ENCODE peak calls at places on chromosomes 13 and 19, in seven cellular contexts. E, W, U, O, F, H and S are unnamed samples.

GRCh38 chr19:7642295-7643046 is 5.6 kb downstream of the STXBP2 start:
- DNase-seq in E (no peak), W (no peak), U (no peak), O (no peak), F (no peak), H (no peak), S (no peak)

GRCh38 chr19:17073869-17074627 is 1.2 kb downstream of the HAUS8 start:
- DNase-seq in E (no peak), W (no peak), U (peak; percentile 53), O (no peak), F (no peak), H (no peak), S (no peak)

GRCh38 chr13:34772206-34772605 is 169.9 kb upstream of the NBEA start:
- DNase-seq in E (no peak), W (no peak), U (no peak), O (no peak), F (no peak), H (no peak), S (no peak)

GRCh38 chr19:20664917-20665781 is 3.8 kb upstream of the ZNF626 start:
- DNase-seq in E (peak; percentile 12), W (no peak), U (no peak), O (peak; percentile 89), F (no peak), H (peak; percentile 32), S (no peak)

GRCh38 chr19:32674153-32674958 is 624 bp downstream of the ANKRD27 start:
- DNase-seq in E (no peak), W (no peak), U (peak; percentile 36), O (no peak), F (no peak), H (peak; percentile 2), S (no peak)

GRCh38 chr19:22545751-22546150 is 88.4 kb upstream of the ZNF492 start:
- DNase-seq in E (no peak), W (peak; percentile 2), U (no peak), O (no peak), F (peak; percentile 68), H (peak; percentile 3), S (no peak)

GRCh38 chr19:7771072-7771471 is 8.0 kb downstream of the CLEC4M start:
- DNase-seq in E (no peak), W (no peak), U (no peak), O (no peak), F (no peak), H (no peak), S (no peak)

GRCh38 chr19:11598746-11599145 is 1.5 kb downstream of the ZNF627 start:
- DNase-seq in E (no peak), W (no peak), U (no peak), O (no peak), F (no peak), H (no peak), S (no peak)

GRCh38 chr13:41139296-41139966 is 6.8 kb upstream of the KBTBD6 start:
- DNase-seq in E (no peak), W (no peak), U (no peak), O (peak; percentile 49), F (no peak), H (no peak), S (no peak)

GRCh38 chr19:6730153-6730804 is 7.1 kb downstream of the GPR108 start:
- DNase-seq in E (peak; percentile 40), W (no peak), U (no peak), O (no peak), F (no peak), H (no peak), S (no peak)

GRCh38 chr13:103926118-103926517 is 859.9 kb upstream of the SLC10A2 start:
- DNase-seq in E (no peak), W (no peak), U (no peak), O (no peak), F (no peak), H (no peak), S (no peak)

GRCh38 chr13:83881031-83881727 is 1.1 kb downstream of the SLITRK1 start:
- DNase-seq in E (no peak), W (no peak), U (no peak), O (no peak), F (no peak), H (no peak), S (no peak)

GRCh38 chr13:49454388-49455015 is 10.4 kb downstream of the SETDB2 start:
- DNase-seq in E (no peak), W (no peak), U (no peak), O (no peak), F (no peak), H (peak; percentile 19), S (no peak)

GRCh38 chr13:40096357-40096911 is 441.0 kb downstream of the COG6 start:
- DNase-seq in E (no peak), W (no peak), U (peak; percentile 48), O (no peak), F (no peak), H (no peak), S (no peak)

GRCh38 chr19:44925114-44925891 is 10.9 kb downstream of the APOC1 start:
- DNase-seq in E (peak; percentile 87), W (no peak), U (no peak), O (no peak), F (peak; percentile 75), H (peak; percentile 56), S (no peak)

GRCh38 chr13:75279834-75280369 is 202.1 kb downstream of the TBC1D4 start:
- DNase-seq in E (no peak), W (no peak), U (no peak), O (no peak), F (no peak), H (no peak), S (no peak)

GRCh38 chr19:3620817-3621547 is 5.6 kb downstream of the CACTIN start:
- DNase-seq in E (no peak), W (no peak), U (no peak), O (no peak), F (no peak), H (no peak), S (no peak)